ENCODE peak calls at places on chromosome 17, in nine cellular contexts. One of them, this sample, is unnamed. For H3K9me3, the result is how much of the 10 kb centered on the place peaks cover.

GRCh38 chr17:19805006-19805405 is 56.9 kb upstream of the ALDH3A1 start:
- DNase-seq in Panc1: no peak
- DNase-seq in HCT116: no peak
- DNase-seq in SK-N-SH: no peak
- DNase-seq in breast epithelium: no peak
- DNase-seq in transverse colon: no peak
- DNase-seq in sigmoid colon: no peak
- DNase-seq in esophagus muscularis mucosa: no peak
- DNase-seq in spleen: no peak
- DNase-seq in this sample: no peak

GRCh38 chr17:21209511-21210175 is 4.3 kb downstream of the TMEM11 start:
- DNase-seq in breast epithelium: no peak
- DNase-seq in esophagus muscularis mucosa: no peak
- DNase-seq in SK-N-SH: no peak
- DNase-seq in transverse colon: peak
- DNase-seq in Panc1: no peak
- DNase-seq in sigmoid colon: no peak
- DNase-seq in HCT116: no peak
- DNase-seq in spleen: no peak
- DNase-seq in this sample: peak

GRCh38 chr17:80819422-80820164 is 172.0 kb upstream of the CHMP6 start:
- DNase-seq in transverse colon: peak
- DNase-seq in breast epithelium: no peak
- DNase-seq in HCT116: no peak
- DNase-seq in spleen: peak
- DNase-seq in SK-N-SH: peak
- DNase-seq in Panc1: no peak
- DNase-seq in sigmoid colon: peak
- DNase-seq in esophagus muscularis mucosa: no peak
- DNase-seq in this sample: no peak

GRCh38 chr17:47855737-47856136 is 4.8 kb upstream of the SP6 start:
- DNase-seq in transverse colon: no peak
- DNase-seq in sigmoid colon: no peak
- DNase-seq in Panc1: no peak
- DNase-seq in breast epithelium: no peak
- DNase-seq in HCT116: no peak
- DNase-seq in esophagus muscularis mucosa: no peak
- DNase-seq in SK-N-SH: no peak
- DNase-seq in spleen: peak
- DNase-seq in this sample: no peak

GRCh38 chr17:43984521-43984920 is 19.9 kb upstream of the NAGS start:
- DNase-seq in HCT116: no peak
- DNase-seq in breast epithelium: no peak
- DNase-seq in sigmoid colon: no peak
- DNase-seq in Panc1: no peak
- DNase-seq in esophagus muscularis mucosa: no peak
- DNase-seq in transverse colon: no peak
- DNase-seq in spleen: no peak
- DNase-seq in SK-N-SH: peak
- DNase-seq in this sample: no peak

GRCh38 chr17:59845595-59846390 is 47.0 kb downstream of the TUBD1 start:
- DNase-seq in sigmoid colon: peak
- DNase-seq in SK-N-SH: no peak
- DNase-seq in esophagus muscularis mucosa: no peak
- DNase-seq in transverse colon: peak
- DNase-seq in breast epithelium: peak
- DNase-seq in HCT116: peak
- DNase-seq in Panc1: peak
- DNase-seq in spleen: no peak
- DNase-seq in this sample: peak

GRCh38 chr17:53353919-53354351 is 468.8 kb upstream of the KIF2B start:
- DNase-seq in esophagus muscularis mucosa: peak
- DNase-seq in transverse colon: peak
- DNase-seq in HCT116: no peak
- DNase-seq in breast epithelium: no peak
- DNase-seq in sigmoid colon: peak
- DNase-seq in SK-N-SH: peak
- DNase-seq in spleen: no peak
- DNase-seq in Panc1: no peak
- DNase-seq in this sample: peak

GRCh38 chr17:41548844-41549595 is 20.9 kb upstream of the KRT19 start:
- DNase-seq in sigmoid colon: peak
- DNase-seq in spleen: peak
- DNase-seq in HCT116: peak
- DNase-seq in breast epithelium: peak
- DNase-seq in esophagus muscularis mucosa: peak
- DNase-seq in Panc1: no peak
- DNase-seq in SK-N-SH: peak
- DNase-seq in transverse colon: peak
- DNase-seq in this sample: peak

GRCh38 chr17:68491381-68491849 is 20.8 kb upstream of the PRKAR1A start:
- DNase-seq in sigmoid colon: peak
- DNase-seq in esophagus muscularis mucosa: no peak
- DNase-seq in SK-N-SH: no peak
- DNase-seq in HCT116: no peak
- DNase-seq in Panc1: no peak
- DNase-seq in breast epithelium: no peak
- DNase-seq in transverse colon: peak
- DNase-seq in spleen: no peak
- DNase-seq in this sample: no peak

GRCh38 chr17:21525464-21526130 is 149.4 kb downstream of the KCNJ12 start:
- DNase-seq in esophagus muscularis mucosa: no peak
- DNase-seq in SK-N-SH: no peak
- DNase-seq in spleen: no peak
- DNase-seq in HCT116: no peak
- DNase-seq in transverse colon: no peak
- DNase-seq in sigmoid colon: no peak
- DNase-seq in breast epithelium: no peak
- DNase-seq in Panc1: no peak
- DNase-seq in this sample: no peak

GRCh38 chr17:67490471-67490870 is 113.4 kb downstream of the PITPNC1 start:
- DNase-seq in transverse colon: no peak
- DNase-seq in breast epithelium: no peak
- DNase-seq in sigmoid colon: no peak
- DNase-seq in SK-N-SH: no peak
- DNase-seq in esophagus muscularis mucosa: no peak
- DNase-seq in spleen: no peak
- DNase-seq in HCT116: no peak
- DNase-seq in Panc1: no peak
- DNase-seq in this sample: no peak

GRCh38 chr17:36851230-36851629 is 86.0 kb upstream of the LHX1 start:
- DNase-seq in SK-N-SH: no peak
- DNase-seq in breast epithelium: no peak
- DNase-seq in spleen: no peak
- DNase-seq in sigmoid colon: no peak
- DNase-seq in HCT116: no peak
- DNase-seq in transverse colon: no peak
- DNase-seq in esophagus muscularis mucosa: no peak
- DNase-seq in Panc1: peak
- DNase-seq in this sample: no peak

GRCh38 chr17:73492802-73493139 is 151.5 kb downstream of the SDK2 start:
- DNase-seq in breast epithelium: no peak
- DNase-seq in sigmoid colon: no peak
- DNase-seq in spleen: peak
- DNase-seq in HCT116: no peak
- DNase-seq in Panc1: no peak
- DNase-seq in SK-N-SH: peak
- DNase-seq in transverse colon: no peak
- DNase-seq in esophagus muscularis mucosa: no peak
- DNase-seq in this sample: no peak

GRCh38 chr17:13244511-13244910 is 226.7 kb upstream of the ELAC2 start:
- DNase-seq in sigmoid colon: no peak
- DNase-seq in spleen: no peak
- DNase-seq in esophagus muscularis mucosa: no peak
- DNase-seq in Panc1: no peak
- DNase-seq in HCT116: no peak
- DNase-seq in breast epithelium: no peak
- DNase-seq in transverse colon: no peak
- DNase-seq in SK-N-SH: no peak
- DNase-seq in this sample: no peak

GRCh38 chr17:30950669-30951399 is 20.0 kb upstream of the RNF135 start:
- DNase-seq in esophagus muscularis mucosa: no peak
- DNase-seq in SK-N-SH: peak
- DNase-seq in spleen: peak
- DNase-seq in breast epithelium: no peak
- DNase-seq in sigmoid colon: peak
- DNase-seq in Panc1: no peak
- DNase-seq in HCT116: no peak
- DNase-seq in transverse colon: peak
- DNase-seq in this sample: peak

GRCh38 chr17:20083460-20083859 is 74.3 kb downstream of the SPECC1 start:
- DNase-seq in esophagus muscularis mucosa: no peak
- DNase-seq in transverse colon: no peak
- DNase-seq in Panc1: no peak
- DNase-seq in SK-N-SH: no peak
- DNase-seq in sigmoid colon: no peak
- DNase-seq in HCT116: no peak
- DNase-seq in spleen: no peak
- DNase-seq in breast epithelium: no peak
- DNase-seq in this sample: no peak

GRCh38 chr17:7883781-7884386 is 4.7 kb upstream of the CHD3 start:
- DNase-seq in Panc1: no peak
- DNase-seq in sigmoid colon: no peak
- DNase-seq in spleen: no peak
- DNase-seq in HCT116: no peak
- DNase-seq in breast epithelium: no peak
- DNase-seq in SK-N-SH: peak
- DNase-seq in esophagus muscularis mucosa: no peak
- DNase-seq in transverse colon: no peak
- DNase-seq in this sample: no peak

GRCh38 chr17:39617446-39618251 is 9.1 kb upstream of the PPP1R1B start:
- DNase-seq in Panc1: no peak
- DNase-seq in HCT116: no peak
- DNase-seq in esophagus muscularis mucosa: no peak
- DNase-seq in sigmoid colon: peak
- DNase-seq in spleen: peak
- DNase-seq in breast epithelium: peak
- DNase-seq in transverse colon: peak
- DNase-seq in SK-N-SH: peak
- DNase-seq in this sample: peak

GRCh38 chr17:63066158-63066808 is 100.2 kb downstream of the TANC2 start:
- DNase-seq in HCT116: no peak
- DNase-seq in sigmoid colon: peak
- DNase-seq in esophagus muscularis mucosa: no peak
- DNase-seq in Panc1: no peak
- DNase-seq in breast epithelium: no peak
- DNase-seq in spleen: no peak
- DNase-seq in transverse colon: no peak
- DNase-seq in SK-N-SH: no peak
- DNase-seq in this sample: no peak

GRCh38 chr17:78717431-78717980 is 64.6 kb downstream of the CYTH1 start:
- DNase-seq in transverse colon: peak
- DNase-seq in sigmoid colon: peak
- DNase-seq in breast epithelium: no peak
- DNase-seq in Panc1: no peak
- DNase-seq in esophagus muscularis mucosa: no peak
- DNase-seq in SK-N-SH: peak
- DNase-seq in spleen: no peak
- DNase-seq in HCT116: no peak
- DNase-seq in this sample: no peak

GRCh38 chr17:9230346-9230745 is 209.0 kb downstream of the NTN1 start:
- DNase-seq in SK-N-SH: peak
- DNase-seq in sigmoid colon: no peak
- DNase-seq in transverse colon: no peak
- DNase-seq in Panc1: no peak
- DNase-seq in breast epithelium: no peak
- DNase-seq in HCT116: no peak
- DNase-seq in spleen: peak
- DNase-seq in esophagus muscularis mucosa: no peak
- DNase-seq in this sample: no peak

GRCh38 chr17:7848665-7849184 is 6.1 kb upstream of the TMEM88 start:
- DNase-seq in esophagus muscularis mucosa: no peak
- DNase-seq in HCT116: no peak
- DNase-seq in sigmoid colon: no peak
- DNase-seq in SK-N-SH: no peak
- DNase-seq in breast epithelium: no peak
- DNase-seq in transverse colon: no peak
- DNase-seq in Panc1: no peak
- DNase-seq in spleen: no peak
- DNase-seq in this sample: no peak

GRCh38 chr17:9339958-9340357 is 235.7 kb downstream of the STX8 start:
- DNase-seq in HCT116: no peak
- DNase-seq in sigmoid colon: no peak
- DNase-seq in transverse colon: no peak
- DNase-seq in SK-N-SH: no peak
- DNase-seq in spleen: no peak
- DNase-seq in Panc1: no peak
- DNase-seq in breast epithelium: no peak
- DNase-seq in esophagus muscularis mucosa: no peak
- DNase-seq in this sample: no peak

GRCh38 chr17:55295411-55296170 is 30.8 kb downstream of the HLF start:
- DNase-seq in breast epithelium: peak
- DNase-seq in SK-N-SH: peak
- DNase-seq in Panc1: peak
- DNase-seq in esophagus muscularis mucosa: no peak
- DNase-seq in spleen: no peak
- DNase-seq in transverse colon: peak
- DNase-seq in HCT116: peak
- DNase-seq in sigmoid colon: peak
- DNase-seq in this sample: peak
- TF ChIP-seq POLR2AphosphoS5 in breast epithelium: no peak
- TF ChIP-seq POLR2AphosphoS5 in SK-N-SH: no peak
- TF ChIP-seq POLR2AphosphoS5 in Panc1: no peak
- TF ChIP-seq POLR2AphosphoS5 in esophagus muscularis mucosa: peak
- TF ChIP-seq POLR2AphosphoS5 in spleen: no peak
- TF ChIP-seq POLR2AphosphoS5 in transverse colon: no peak
- TF ChIP-seq POLR2AphosphoS5 in HCT116: no peak
- TF ChIP-seq POLR2AphosphoS5 in sigmoid colon: peak
- TF ChIP-seq POLR2AphosphoS5 in this sample: no peak

GRCh38 chr17:45438931-45439610 is 6.4 kb upstream of the ARHGAP27 start:
- DNase-seq in spleen: peak
- DNase-seq in transverse colon: peak
- DNase-seq in esophagus muscularis mucosa: no peak
- DNase-seq in Panc1: no peak
- DNase-seq in SK-N-SH: no peak
- DNase-seq in HCT116: no peak
- DNase-seq in sigmoid colon: peak
- DNase-seq in breast epithelium: no peak
- DNase-seq in this sample: no peak
- H3K27ac ChIP-seq in spleen: no peak
- H3K27ac ChIP-seq in transverse colon: no peak
- H3K27ac ChIP-seq in esophagus muscularis mucosa: no peak
- H3K27ac ChIP-seq in Panc1: no peak
- H3K27ac ChIP-seq in SK-N-SH: no peak
- H3K27ac ChIP-seq in HCT116: no peak
- H3K27ac ChIP-seq in sigmoid colon: no peak
- H3K27ac ChIP-seq in breast epithelium: peak
- H3K27ac ChIP-seq in this sample: no peak

GRCh38 chr17:82042649-82043048 is 5.2 kb upstream of the DCXR start:
- DNase-seq in esophagus muscularis mucosa: no peak
- DNase-seq in HCT116: no peak
- DNase-seq in SK-N-SH: no peak
- DNase-seq in breast epithelium: no peak
- DNase-seq in spleen: no peak
- DNase-seq in sigmoid colon: no peak
- DNase-seq in transverse colon: no peak
- DNase-seq in Panc1: no peak
- DNase-seq in this sample: no peak
- H3K9me3 ChIP-seq in esophagus muscularis mucosa: under half
- H3K9me3 ChIP-seq in HCT116: under half
- H3K9me3 ChIP-seq in SK-N-SH: under half
- H3K9me3 ChIP-seq in breast epithelium: under half
- H3K9me3 ChIP-seq in spleen: under half
- H3K9me3 ChIP-seq in sigmoid colon: under half
- H3K9me3 ChIP-seq in transverse colon: under half
- H3K9me3 ChIP-seq in Panc1: under half
- H3K9me3 ChIP-seq in this sample: under half

GRCh38 chr17:49193513-49194296 is 16.7 kb downstream of the GNGT2 start:
- DNase-seq in transverse colon: peak
- DNase-seq in spleen: peak
- DNase-seq in breast epithelium: peak
- DNase-seq in Panc1: peak
- DNase-seq in esophagus muscularis mucosa: no peak
- DNase-seq in SK-N-SH: peak
- DNase-seq in HCT116: peak
- DNase-seq in sigmoid colon: peak
- DNase-seq in this sample: peak
- TF ChIP-seq POLR2AphosphoS5 in transverse colon: no peak
- TF ChIP-seq POLR2AphosphoS5 in spleen: peak
- TF ChIP-seq POLR2AphosphoS5 in breast epithelium: no peak
- TF ChIP-seq POLR2AphosphoS5 in Panc1: no peak
- TF ChIP-seq POLR2AphosphoS5 in esophagus muscularis mucosa: peak
- TF ChIP-seq POLR2AphosphoS5 in SK-N-SH: no peak
- TF ChIP-seq POLR2AphosphoS5 in HCT116: no peak
- TF ChIP-seq POLR2AphosphoS5 in sigmoid colon: peak
- TF ChIP-seq POLR2AphosphoS5 in this sample: no peak

This sample was measured in stomach.